ENCODE peak calls at places on chromosome 17, in nine cellular contexts. E, I, D, B, K, T, O, Q and M are unnamed samples.

GRCh38 chr17:2347805-2348685 is 10.7 kb downstream of the SGSM2 start:
- DNase-seq in E (peak), I (no peak), D (peak), B (no peak), K (no peak), T (no peak), O (peak), Q (peak), M (peak)

GRCh38 chr17:34607917-34608316 is 28.5 kb downstream of the TMEM132E start:
- DNase-seq in E (no peak), I (no peak), D (no peak), B (no peak), K (no peak), T (no peak), O (no peak), Q (no peak), M (no peak)

GRCh38 chr17:80742581-80743180 is 198.0 kb downstream of the RPTOR start:
- DNase-seq in E (no peak), I (no peak), D (no peak), B (no peak), K (no peak), T (no peak), O (no peak), Q (no peak), M (no peak)

GRCh38 chr17:17780941-17781590 is 55.7 kb downstream of the SREBF1 start:
- DNase-seq in E (no peak), I (no peak), D (peak), B (no peak), K (no peak), T (no peak), O (peak), Q (no peak), M (peak)

GRCh38 chr17:82791532-82791931 is 39.7 kb downstream of the TBCD start:
- DNase-seq in E (no peak), I (no peak), D (peak), B (no peak), K (no peak), T (no peak), O (peak), Q (peak), M (no peak)

GRCh38 chr17:68248886-68249872 is 1.3 kb downstream of the AMZ2 start:
- DNase-seq in E (no peak), I (no peak), D (peak), B (no peak), K (no peak), T (peak), O (no peak), Q (no peak), M (no peak)

GRCh38 chr17:67378444-67379250 is 1.6 kb downstream of the PITPNC1 start:
- DNase-seq in E (peak), I (peak), D (peak), B (peak), K (peak), T (peak), O (peak), Q (peak), M (peak)

GRCh38 chr17:45809484-45809883 is 25.4 kb downstream of the CRHR1 start:
- DNase-seq in E (no peak), I (no peak), D (no peak), B (no peak), K (no peak), T (no peak), O (no peak), Q (peak), M (no peak)

GRCh38 chr17:7834554-7834890 is 505 bp downstream of the KDM6B start:
- DNase-seq in E (peak), I (peak), D (no peak), B (no peak), K (peak), T (peak), O (no peak), Q (peak), M (no peak)

GRCh38 chr17:71118039-71118438 is 948.7 kb downstream of the KCNJ2 start:
- DNase-seq in E (no peak), I (no peak), D (peak), B (no peak), K (no peak), T (no peak), O (no peak), Q (peak), M (peak)